ENCODE peak calls at places on chromosomes 11 and 22, in eight cellular contexts. One of them, this sample, is unnamed.

GRCh38 chr11:46039990-46040389 is 81.3 kb downstream of the PHF21A start:
- DNase-seq in HCT116: no peak
- DNase-seq in endothelial cell: no peak
- DNase-seq in fibroblast of villous mesenchyme: peak
- DNase-seq in left cardiac atrium: no peak
- DNase-seq in fibroblast of mammary gland: peak
- DNase-seq in amniotic stem cell: no peak
- DNase-seq in HuH-7: no peak
- DNase-seq in this sample: no peak

GRCh38 chr11:1952806-1953482 is 5.8 kb downstream of the MRPL23 start:
- DNase-seq in fibroblast of mammary gland: no peak
- DNase-seq in amniotic stem cell: no peak
- DNase-seq in HuH-7: no peak
- DNase-seq in left cardiac atrium: no peak
- DNase-seq in fibroblast of villous mesenchyme: no peak
- DNase-seq in endothelial cell: no peak
- DNase-seq in HCT116: no peak
- DNase-seq in this sample: no peak

GRCh38 chr11:18243783-18244362 is 4.6 kb downstream of the SAA2 start:
- DNase-seq in left cardiac atrium: no peak
- DNase-seq in fibroblast of villous mesenchyme: peak
- DNase-seq in fibroblast of mammary gland: peak
- DNase-seq in amniotic stem cell: peak
- DNase-seq in HCT116: peak
- DNase-seq in HuH-7: no peak
- DNase-seq in endothelial cell: peak
- DNase-seq in this sample: peak

GRCh38 chr11:72534859-72535547 is 100.7 kb upstream of the CLPB start:
- DNase-seq in HuH-7: peak
- DNase-seq in endothelial cell: no peak
- DNase-seq in amniotic stem cell: no peak
- DNase-seq in HCT116: peak
- DNase-seq in fibroblast of villous mesenchyme: peak
- DNase-seq in left cardiac atrium: no peak
- DNase-seq in fibroblast of mammary gland: no peak
- DNase-seq in this sample: no peak

GRCh38 chr11:35751664-35752061 is 89.1 kb downstream of the TRIM44 start:
- DNase-seq in amniotic stem cell: no peak
- DNase-seq in HCT116: no peak
- DNase-seq in HuH-7: no peak
- DNase-seq in fibroblast of villous mesenchyme: no peak
- DNase-seq in fibroblast of mammary gland: no peak
- DNase-seq in endothelial cell: no peak
- DNase-seq in left cardiac atrium: no peak
- DNase-seq in this sample: no peak

GRCh38 chr11:118620529-118621070 is 13.2 kb downstream of the PHLDB1 start:
- DNase-seq in amniotic stem cell: no peak
- DNase-seq in left cardiac atrium: peak
- DNase-seq in endothelial cell: no peak
- DNase-seq in HuH-7: peak
- DNase-seq in fibroblast of mammary gland: no peak
- DNase-seq in HCT116: no peak
- DNase-seq in fibroblast of villous mesenchyme: peak
- DNase-seq in this sample: peak

GRCh38 chr11:77370217-77370616 is 68.7 kb upstream of the GDPD4 start:
- DNase-seq in fibroblast of mammary gland: no peak
- DNase-seq in HCT116: no peak
- DNase-seq in fibroblast of villous mesenchyme: no peak
- DNase-seq in left cardiac atrium: no peak
- DNase-seq in amniotic stem cell: no peak
- DNase-seq in endothelial cell: no peak
- DNase-seq in HuH-7: no peak
- DNase-seq in this sample: no peak

GRCh38 chr11:134142536-134142935 is 73.7 kb downstream of the JAM3 start:
- DNase-seq in fibroblast of villous mesenchyme: peak
- DNase-seq in amniotic stem cell: no peak
- DNase-seq in endothelial cell: no peak
- DNase-seq in HCT116: no peak
- DNase-seq in left cardiac atrium: no peak
- DNase-seq in HuH-7: no peak
- DNase-seq in fibroblast of mammary gland: peak
- DNase-seq in this sample: no peak

GRCh38 chr11:117520201-117520600 is 192.5 kb downstream of the CEP164 start:
- DNase-seq in fibroblast of mammary gland: peak
- DNase-seq in endothelial cell: no peak
- DNase-seq in HCT116: no peak
- DNase-seq in fibroblast of villous mesenchyme: no peak
- DNase-seq in left cardiac atrium: no peak
- DNase-seq in HuH-7: no peak
- DNase-seq in amniotic stem cell: no peak
- DNase-seq in this sample: no peak

GRCh38 chr22:18023509-18024275 is 669 bp downstream of the MICAL3 start:
- DNase-seq in amniotic stem cell: peak
- DNase-seq in fibroblast of mammary gland: peak
- DNase-seq in endothelial cell: peak
- DNase-seq in left cardiac atrium: peak
- DNase-seq in HCT116: peak
- DNase-seq in fibroblast of villous mesenchyme: peak
- DNase-seq in HuH-7: peak
- DNase-seq in this sample: peak

GRCh38 chr22:46738961-46739870 is 1.2 kb upstream of the CERK start:
- DNase-seq in endothelial cell: no peak
- DNase-seq in left cardiac atrium: peak
- DNase-seq in fibroblast of villous mesenchyme: peak
- DNase-seq in amniotic stem cell: peak
- DNase-seq in fibroblast of mammary gland: peak
- DNase-seq in HCT116: peak
- DNase-seq in HuH-7: peak
- DNase-seq in this sample: no peak

GRCh38 chr22:31646186-31647019 is 15.6 kb downstream of the PISD start:
- DNase-seq in HCT116: peak
- DNase-seq in fibroblast of villous mesenchyme: peak
- DNase-seq in fibroblast of mammary gland: peak
- DNase-seq in HuH-7: no peak
- DNase-seq in left cardiac atrium: no peak
- DNase-seq in amniotic stem cell: no peak
- DNase-seq in endothelial cell: no peak
- DNase-seq in this sample: peak

GRCh38 chr11:104731890-104732289 is 166.4 kb downstream of the CASP12 start:
- DNase-seq in endothelial cell: no peak
- DNase-seq in fibroblast of mammary gland: no peak
- DNase-seq in HuH-7: peak
- DNase-seq in HCT116: no peak
- DNase-seq in left cardiac atrium: no peak
- DNase-seq in fibroblast of villous mesenchyme: no peak
- DNase-seq in amniotic stem cell: no peak
- DNase-seq in this sample: no peak

GRCh38 chr11:68859123-68859522 is 17.4 kb upstream of the CPT1A start:
- DNase-seq in fibroblast of mammary gland: peak
- DNase-seq in HuH-7: no peak
- DNase-seq in HCT116: no peak
- DNase-seq in amniotic stem cell: no peak
- DNase-seq in left cardiac atrium: no peak
- DNase-seq in fibroblast of villous mesenchyme: no peak
- DNase-seq in endothelial cell: no peak
- DNase-seq in this sample: no peak

GRCh38 chr22:17087176-17088131 is 2.7 kb downstream of the IL17RA start:
- DNase-seq in amniotic stem cell: no peak
- DNase-seq in endothelial cell: no peak
- DNase-seq in fibroblast of mammary gland: peak
- DNase-seq in fibroblast of villous mesenchyme: peak
- DNase-seq in left cardiac atrium: no peak
- DNase-seq in HCT116: no peak
- DNase-seq in HuH-7: no peak
- DNase-seq in this sample: no peak

GRCh38 chr11:60769811-60770210 is 13.1 kb downstream of the MS4A15 start:
- DNase-seq in endothelial cell: no peak
- DNase-seq in HCT116: no peak
- DNase-seq in left cardiac atrium: no peak
- DNase-seq in fibroblast of mammary gland: no peak
- DNase-seq in HuH-7: no peak
- DNase-seq in fibroblast of villous mesenchyme: no peak
- DNase-seq in amniotic stem cell: no peak
- DNase-seq in this sample: no peak

GRCh38 chr11:60786811-60787567 is 1.9 kb downstream of the MS4A10 start:
- DNase-seq in HCT116: no peak
- DNase-seq in fibroblast of mammary gland: peak
- DNase-seq in left cardiac atrium: peak
- DNase-seq in fibroblast of villous mesenchyme: peak
- DNase-seq in HuH-7: no peak
- DNase-seq in endothelial cell: no peak
- DNase-seq in amniotic stem cell: no peak
- DNase-seq in this sample: peak

GRCh38 chr22:38317237-38317994 is at the start of gene CSNK1E:
- DNase-seq in amniotic stem cell: peak
- DNase-seq in endothelial cell: peak
- DNase-seq in HuH-7: peak
- DNase-seq in left cardiac atrium: peak
- DNase-seq in fibroblast of villous mesenchyme: peak
- DNase-seq in fibroblast of mammary gland: no peak
- DNase-seq in HCT116: no peak
- DNase-seq in this sample: no peak

GRCh38 chr22:30843245-30843644 is 125.3 kb downstream of the MORC2 start:
- DNase-seq in fibroblast of mammary gland: peak
- DNase-seq in amniotic stem cell: no peak
- DNase-seq in endothelial cell: no peak
- DNase-seq in left cardiac atrium: no peak
- DNase-seq in HuH-7: no peak
- DNase-seq in HCT116: no peak
- DNase-seq in fibroblast of villous mesenchyme: no peak
- DNase-seq in this sample: no peak

GRCh38 chr11:74726547-74727182 is 4.6 kb downstream of the CHRDL2 start:
- DNase-seq in fibroblast of villous mesenchyme: peak
- DNase-seq in endothelial cell: peak
- DNase-seq in left cardiac atrium: peak
- DNase-seq in amniotic stem cell: no peak
- DNase-seq in HCT116: peak
- DNase-seq in HuH-7: peak
- DNase-seq in fibroblast of mammary gland: peak
- DNase-seq in this sample: peak

GRCh38 chr11:29008481-29008880 is 900.3 kb downstream of the METTL15 start:
- DNase-seq in HCT116: no peak
- DNase-seq in endothelial cell: no peak
- DNase-seq in left cardiac atrium: no peak
- DNase-seq in fibroblast of mammary gland: no peak
- DNase-seq in HuH-7: no peak
- DNase-seq in fibroblast of villous mesenchyme: no peak
- DNase-seq in amniotic stem cell: no peak
- DNase-seq in this sample: no peak

GRCh38 chr11:123357990-123358827 is 71.9 kb upstream of the GRAMD1B start:
- DNase-seq in endothelial cell: peak
- DNase-seq in HuH-7: no peak
- DNase-seq in left cardiac atrium: no peak
- DNase-seq in HCT116: no peak
- DNase-seq in fibroblast of mammary gland: peak
- DNase-seq in fibroblast of villous mesenchyme: peak
- DNase-seq in amniotic stem cell: no peak
- DNase-seq in this sample: no peak

GRCh38 chr22:38033522-38034277 is 23.5 kb upstream of the PICK1 start:
- DNase-seq in HCT116: no peak
- DNase-seq in amniotic stem cell: no peak
- DNase-seq in endothelial cell: no peak
- DNase-seq in left cardiac atrium: no peak
- DNase-seq in fibroblast of villous mesenchyme: no peak
- DNase-seq in fibroblast of mammary gland: no peak
- DNase-seq in HuH-7: no peak
- DNase-seq in this sample: no peak